ENCODE peak calls at places on chromosomes 12 and 14, in five cellular contexts. J is uterus, Y is tibial artery, N is heart right ventricle, U is cardiac muscle cell. B is an unnamed sample. For H3K36me3 and H3K27me3, the result is how much of the 10 kb centered on the place peaks cover.

GRCh38 chr14:32588448-32589320 is 259.6 kb downstream of the AKAP6 start:
- DNase-seq in J (no peak), Y (no peak), N (no peak), U (peak), B (no peak)

GRCh38 chr14:52834440-52834842 is 43.0 kb upstream of the GNPNAT1 start:
- DNase-seq in J (no peak), Y (no peak), N (no peak), U (peak), B (no peak)

GRCh38 chr12:46409342-46409741 is 36.8 kb upstream of the SLC38A2 start:
- DNase-seq in J (no peak), Y (no peak), N (no peak), U (no peak), B (no peak)

GRCh38 chr12:119687879-119688278 is 19.9 kb downstream of the PRKAB1 start:
- DNase-seq in J (no peak), Y (no peak), N (no peak), U (no peak), B (no peak)

GRCh38 chr12:56983386-56983785 is 23.0 kb downstream of the ZBTB39 start:
- DNase-seq in J (no peak), Y (no peak), N (no peak), U (no peak), B (no peak)

GRCh38 chr12:47367912-47368537 is 288.3 kb upstream of the AMIGO2 start:
- DNase-seq in J (no peak), Y (no peak), N (no peak), U (no peak), B (no peak)

GRCh38 chr12:3560295-3560620 is 69.3 kb downstream of the PRMT8 start:
- DNase-seq in J (no peak), Y (no peak), N (no peak), U (no peak), B (no peak)

GRCh38 chr12:12786716-12787601 is 1.5 kb downstream of the APOLD1 start:
- DNase-seq in J (peak), Y (peak), N (peak), U (peak), B (peak)

GRCh38 chr14:92945959-92946846 is 23.3 kb downstream of the CHGA start:
- DNase-seq in J (peak), Y (peak), N (peak), U (peak), B (peak)

GRCh38 chr12:120905856-120906384 is 1.8 kb upstream of the SPPL3 start:
- DNase-seq in J (no peak), Y (no peak), N (no peak), U (no peak), B (no peak)

GRCh38 chr12:13197526-13198141 is 1.1 kb downstream of the EMP1 start:
- DNase-seq in J (peak), Y (peak), N (peak), U (peak), B (peak)

GRCh38 chr12:62581288-62582064 is 114.8 kb downstream of the MON2 start:
- DNase-seq in J (no peak), Y (no peak), N (peak), U (peak), B (no peak)

GRCh38 chr12:75877588-75878381 is 153.8 kb downstream of the PHLDA1 start:
- DNase-seq in J (no peak), Y (no peak), N (no peak), U (peak), B (no peak)

GRCh38 chr12:52224154-52224553 is 8.9 kb upstream of the KRT7 start:
- DNase-seq in J (no peak), Y (no peak), N (no peak), U (peak), B (no peak)

GRCh38 chr12:62308201-62308600 is 48.0 kb downstream of the USP15 start:
- DNase-seq in J (no peak), Y (no peak), N (no peak), U (no peak), B (no peak)

GRCh38 chr12:879641-880040 is 69.9 kb downstream of the RAD52 start:
- DNase-seq in J (no peak), Y (no peak), N (no peak), U (peak), B (peak)

GRCh38 chr12:45216983-45217485 is 1.1 kb downstream of the ANO6 start:
- DNase-seq in J (no peak), Y (no peak), N (no peak), U (no peak), B (no peak)

GRCh38 chr12:2693204-2693860 is 101.4 kb upstream of the FKBP4 start:
- DNase-seq in J (no peak), Y (no peak), N (no peak), U (no peak), B (no peak)

GRCh38 chr14:90058876-90059458 is 2.8 kb upstream of the KCNK13 start:
- DNase-seq in J (no peak), Y (no peak), N (no peak), U (no peak), B (no peak)

GRCh38 chr12:65308601-65309071 is 30.2 kb downstream of the MSRB3 start:
- DNase-seq in J (peak), Y (no peak), N (no peak), U (peak), B (no peak)

GRCh38 chr14:103246089-103246488 is 87.9 kb upstream of the EIF5 start:
- DNase-seq in J (no peak), Y (no peak), N (no peak), U (no peak), B (no peak)

GRCh38 chr14:26175659-26176058 is 422.2 kb downstream of the NOVA1 start:
- DNase-seq in J (no peak), Y (no peak), N (no peak), U (no peak), B (no peak)

GRCh38 chr12:49274396-49275069 is 9.7 kb downstream of the TUBA1C start:
- DNase-seq in J (no peak), Y (no peak), N (peak), U (no peak), B (peak)

GRCh38 chr12:49276304-49277290 is 11.7 kb downstream of the TUBA1C start:
- DNase-seq in J (no peak), Y (no peak), N (no peak), U (no peak), B (no peak)

GRCh38 chr12:49277466-49277865 is 12.6 kb downstream of the TUBA1C start:
- DNase-seq in J (no peak), Y (no peak), N (no peak), U (no peak), B (no peak)

GRCh38 chr12:49272790-49273725 is 8.2 kb downstream of the TUBA1C start:
- DNase-seq in J (no peak), Y (no peak), N (no peak), U (no peak), B (no peak)

DNA sequence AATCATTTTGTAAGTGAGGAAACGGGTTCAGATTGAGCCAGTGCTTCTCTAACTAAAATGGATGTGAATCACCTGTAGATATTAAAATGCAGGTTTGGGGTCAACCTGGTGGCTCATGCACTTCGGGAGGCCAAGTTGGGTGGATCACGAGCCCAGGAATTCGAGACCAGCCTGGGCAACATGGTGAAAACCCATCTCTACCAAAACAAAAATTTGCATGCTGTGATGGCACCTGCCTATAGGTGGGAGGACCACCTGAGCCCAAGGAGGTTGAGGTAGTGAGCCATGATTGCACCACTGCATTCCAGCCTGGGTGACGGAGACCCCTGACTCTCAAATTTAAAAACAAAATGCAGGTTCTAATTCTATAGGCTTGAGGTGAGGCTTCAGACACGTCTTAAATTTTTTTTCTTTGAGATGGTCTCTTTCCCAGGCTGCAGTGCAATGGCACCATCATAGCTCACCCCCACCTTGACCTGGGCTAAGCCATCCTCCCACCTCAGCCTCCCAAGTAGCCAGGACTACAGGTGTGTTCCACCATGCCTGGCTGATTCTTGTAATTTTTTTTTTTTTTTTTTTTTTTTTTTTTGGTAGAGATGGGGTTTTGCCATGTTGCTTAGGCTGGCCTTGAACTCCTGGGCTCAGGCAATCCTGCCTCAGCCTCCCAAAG is 9.0 kb downstream of the TUBA1C start:
- DNase-seq in J (no peak), Y (no peak), N (no peak), U (no peak), B (no peak)
- H3K36me3 ChIP-seq in J (under half), Y (under half), N (under half), U (under half), B (half or more)

GRCh38 chr12:70607107-70607506 is 30.1 kb downstream of the PTPRB start:
- DNase-seq in J (no peak), Y (no peak), N (no peak), U (no peak), B (no peak)
- H3K27me3 ChIP-seq in J (under half), Y (under half), N (under half), U (under half), B (under half)

GRCh38 chr12:6199531-6200265 is 502 bp upstream of the CD9 start:
- DNase-seq in J (peak), Y (no peak), N (peak), U (peak), B (peak)

GRCh38 chr12:6202331-6202730 is 2.1 kb downstream of the CD9 start:
- DNase-seq in J (no peak), Y (no peak), N (no peak), U (no peak), B (no peak)

GRCh38 chr12:6200266-6201198 is at the start of gene CD9:
- DNase-seq in J (peak), Y (peak), N (peak), U (no peak), B (peak)

GRCh38 chr12:6201775-6202292 is 1.6 kb downstream of the CD9 start:
- DNase-seq in J (no peak), Y (no peak), N (no peak), U (no peak), B (no peak)

DNA sequence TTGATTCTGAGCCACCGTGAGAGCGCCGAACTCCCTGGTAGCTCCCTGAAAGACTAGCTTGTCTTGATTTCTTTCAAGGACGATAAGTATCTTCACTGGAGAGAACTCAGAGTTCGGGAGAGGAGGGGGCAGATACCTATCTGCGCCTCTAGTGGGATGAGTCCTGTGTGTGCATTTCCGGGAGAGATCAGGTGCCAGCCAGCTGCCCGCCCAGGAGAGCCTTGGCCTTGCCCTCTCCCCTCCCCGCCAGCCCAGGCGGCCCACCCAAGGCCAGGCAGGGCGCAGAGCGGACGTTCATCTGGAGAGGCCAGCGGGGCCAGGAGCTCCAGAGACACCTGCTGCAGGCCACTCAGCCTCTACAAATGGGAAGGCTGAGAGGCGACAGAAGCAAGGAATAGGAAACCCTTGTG is 1.0 kb downstream of the CD9 start:
- DNase-seq in J (no peak), Y (no peak), N (no peak), U (no peak), B (peak)
- H3K4me3 ChIP-seq in J (peak), Y (peak), N (peak), U (peak), B (peak)

GRCh38 chr14:34562776-34563150 is 23.3 kb upstream of the EAPP start:
- DNase-seq in J (no peak), Y (no peak), N (no peak), U (no peak), B (no peak)
- H3K36me3 ChIP-seq in J (under half), Y (half or more), N (under half), U (under half), B (under half)

GRCh38 chr14:100901391-100902183 is 1.9 kb downstream of the RTL1 start:
- DNase-seq in J (no peak), Y (no peak), N (no peak), U (no peak), B (no peak)
- H3K27me3 ChIP-seq in J (under half), Y (half or more), N (under half), U (under half), B (under half)

DNA sequence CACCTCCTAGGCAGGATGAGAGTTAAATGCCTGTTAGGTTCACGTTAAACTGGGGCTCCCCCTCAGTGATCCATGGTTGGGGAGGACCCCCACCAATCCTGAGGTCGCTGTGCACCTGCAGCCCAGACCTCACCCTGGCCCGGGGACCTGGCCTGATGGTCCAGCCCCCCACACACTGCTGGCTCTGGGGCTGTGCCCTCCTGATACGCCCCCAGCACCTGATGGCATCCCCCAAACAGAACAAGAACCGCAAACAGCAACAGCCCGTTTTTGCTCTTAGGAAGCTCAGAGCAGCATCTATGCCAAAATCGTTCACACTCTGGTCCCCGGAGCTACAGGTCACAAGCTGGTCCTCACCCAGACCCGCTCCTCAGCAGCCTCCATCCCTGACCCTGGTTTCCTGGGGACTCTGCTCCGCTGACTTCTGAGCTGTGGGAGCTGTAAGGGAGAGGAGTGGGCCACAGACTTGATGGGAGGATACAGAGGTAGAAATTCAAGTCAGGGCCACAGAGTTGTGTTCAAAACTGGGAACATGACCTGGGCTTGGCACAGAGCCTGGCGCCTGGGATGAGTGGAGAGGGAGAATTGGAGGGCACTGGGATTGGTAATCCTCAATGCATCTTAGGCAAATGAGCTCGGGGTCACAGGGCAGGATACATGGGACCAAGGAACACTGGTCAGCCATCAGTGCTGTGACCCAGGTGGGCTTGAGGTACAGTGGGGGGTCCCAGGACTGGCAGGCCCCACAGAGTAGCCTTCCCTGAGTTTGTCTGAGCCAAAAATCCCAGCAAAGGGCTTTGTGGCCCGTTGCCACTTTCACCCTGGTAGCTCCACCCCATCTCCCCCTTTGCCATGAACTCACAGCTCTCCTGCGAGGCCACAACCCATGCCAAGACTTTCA is 170.9 kb upstream of the RTL1 start:
- DNase-seq in J (no peak), Y (peak), N (no peak), U (no peak), B (no peak)
- H3K4me3 ChIP-seq in J (no peak), Y (no peak), N (no peak), U (no peak), B (no peak)

B was measured in MG63.